ENCODE peak calls at places on chromosomes 2 and 18, in eight cellular contexts. One of them, this sample, is unnamed.

GRCh38 chr2:229714080-229714735 is at the start of gene DNER:
- DNase-seq in progenitor cell of endocrine pancreas: peak
- DNase-seq in prostate gland: peak
- DNase-seq in B cell: peak
- DNase-seq in Caco-2: peak
- DNase-seq in coronary artery: no peak
- DNase-seq in lower lobe of right lung: peak
- DNase-seq in MCF 10A: peak
- DNase-seq in this sample: no peak

GRCh38 chr18:12307251-12307736 is 747 bp upstream of the TUBB6 start:
- DNase-seq in progenitor cell of endocrine pancreas: no peak
- DNase-seq in prostate gland: no peak
- DNase-seq in B cell: peak
- DNase-seq in Caco-2: no peak
- DNase-seq in coronary artery: no peak
- DNase-seq in lower lobe of right lung: no peak
- DNase-seq in MCF 10A: peak
- DNase-seq in this sample: no peak

GRCh38 chr2:118249970-118250369 is 161.7 kb downstream of the INSIG2 start:
- DNase-seq in progenitor cell of endocrine pancreas: no peak
- DNase-seq in prostate gland: no peak
- DNase-seq in B cell: no peak
- DNase-seq in Caco-2: no peak
- DNase-seq in coronary artery: no peak
- DNase-seq in lower lobe of right lung: no peak
- DNase-seq in MCF 10A: peak
- DNase-seq in this sample: no peak

GRCh38 chr2:64624862-64625261 is 28.9 kb downstream of the SERTAD2 start:
- DNase-seq in progenitor cell of endocrine pancreas: no peak
- DNase-seq in prostate gland: no peak
- DNase-seq in B cell: no peak
- DNase-seq in Caco-2: no peak
- DNase-seq in coronary artery: peak
- DNase-seq in lower lobe of right lung: no peak
- DNase-seq in MCF 10A: no peak
- DNase-seq in this sample: no peak

GRCh38 chr2:218897394-218898108 is 16.9 kb downstream of the WNT10A start:
- DNase-seq in progenitor cell of endocrine pancreas: no peak
- DNase-seq in prostate gland: no peak
- DNase-seq in B cell: no peak
- DNase-seq in Caco-2: peak
- DNase-seq in coronary artery: no peak
- DNase-seq in lower lobe of right lung: no peak
- DNase-seq in MCF 10A: peak
- DNase-seq in this sample: no peak

GRCh38 chr2:20440001-20440560 is 6.8 kb upstream of the RHOB start:
- DNase-seq in progenitor cell of endocrine pancreas: no peak
- DNase-seq in prostate gland: no peak
- DNase-seq in B cell: no peak
- DNase-seq in Caco-2: no peak
- DNase-seq in coronary artery: peak
- DNase-seq in lower lobe of right lung: no peak
- DNase-seq in MCF 10A: no peak
- DNase-seq in this sample: no peak

GRCh38 chr2:238557431-238557830 is 130.7 kb downstream of the ASB1 start:
- DNase-seq in progenitor cell of endocrine pancreas: no peak
- DNase-seq in prostate gland: no peak
- DNase-seq in B cell: no peak
- DNase-seq in Caco-2: no peak
- DNase-seq in coronary artery: no peak
- DNase-seq in lower lobe of right lung: no peak
- DNase-seq in MCF 10A: no peak
- DNase-seq in this sample: no peak

GRCh38 chr2:86037141-86037794 is 68.4 kb downstream of the POLR1A start:
- DNase-seq in progenitor cell of endocrine pancreas: no peak
- DNase-seq in prostate gland: no peak
- DNase-seq in B cell: peak
- DNase-seq in Caco-2: no peak
- DNase-seq in coronary artery: peak
- DNase-seq in lower lobe of right lung: peak
- DNase-seq in MCF 10A: no peak
- DNase-seq in this sample: peak

GRCh38 chr18:67794512-67794911 is 278.0 kb upstream of the DSEL start:
- DNase-seq in progenitor cell of endocrine pancreas: no peak
- DNase-seq in prostate gland: no peak
- DNase-seq in B cell: no peak
- DNase-seq in Caco-2: no peak
- DNase-seq in coronary artery: no peak
- DNase-seq in lower lobe of right lung: no peak
- DNase-seq in MCF 10A: no peak
- DNase-seq in this sample: no peak

GRCh38 chr2:206833291-206833690 is 67.9 kb downstream of the FASTKD2 start:
- DNase-seq in progenitor cell of endocrine pancreas: no peak
- DNase-seq in prostate gland: no peak
- DNase-seq in B cell: no peak
- DNase-seq in Caco-2: no peak
- DNase-seq in coronary artery: no peak
- DNase-seq in lower lobe of right lung: no peak
- DNase-seq in MCF 10A: no peak
- DNase-seq in this sample: no peak

GRCh38 chr2:50645346-50645745 is 386.6 kb downstream of the NRXN1 start:
- DNase-seq in progenitor cell of endocrine pancreas: no peak
- DNase-seq in prostate gland: no peak
- DNase-seq in B cell: no peak
- DNase-seq in Caco-2: no peak
- DNase-seq in coronary artery: no peak
- DNase-seq in lower lobe of right lung: no peak
- DNase-seq in MCF 10A: no peak
- DNase-seq in this sample: no peak

GRCh38 chr2:120684691-120685402 is 50.8 kb upstream of the GLI2 start:
- DNase-seq in progenitor cell of endocrine pancreas: no peak
- DNase-seq in prostate gland: no peak
- DNase-seq in B cell: no peak
- DNase-seq in Caco-2: no peak
- DNase-seq in coronary artery: no peak
- DNase-seq in lower lobe of right lung: no peak
- DNase-seq in MCF 10A: no peak
- DNase-seq in this sample: peak

GRCh38 chr18:44123743-44124142 is 556.9 kb upstream of the SETBP1 start:
- DNase-seq in progenitor cell of endocrine pancreas: no peak
- DNase-seq in prostate gland: no peak
- DNase-seq in B cell: no peak
- DNase-seq in Caco-2: no peak
- DNase-seq in coronary artery: no peak
- DNase-seq in lower lobe of right lung: no peak
- DNase-seq in MCF 10A: no peak
- DNase-seq in this sample: no peak

DNA sequence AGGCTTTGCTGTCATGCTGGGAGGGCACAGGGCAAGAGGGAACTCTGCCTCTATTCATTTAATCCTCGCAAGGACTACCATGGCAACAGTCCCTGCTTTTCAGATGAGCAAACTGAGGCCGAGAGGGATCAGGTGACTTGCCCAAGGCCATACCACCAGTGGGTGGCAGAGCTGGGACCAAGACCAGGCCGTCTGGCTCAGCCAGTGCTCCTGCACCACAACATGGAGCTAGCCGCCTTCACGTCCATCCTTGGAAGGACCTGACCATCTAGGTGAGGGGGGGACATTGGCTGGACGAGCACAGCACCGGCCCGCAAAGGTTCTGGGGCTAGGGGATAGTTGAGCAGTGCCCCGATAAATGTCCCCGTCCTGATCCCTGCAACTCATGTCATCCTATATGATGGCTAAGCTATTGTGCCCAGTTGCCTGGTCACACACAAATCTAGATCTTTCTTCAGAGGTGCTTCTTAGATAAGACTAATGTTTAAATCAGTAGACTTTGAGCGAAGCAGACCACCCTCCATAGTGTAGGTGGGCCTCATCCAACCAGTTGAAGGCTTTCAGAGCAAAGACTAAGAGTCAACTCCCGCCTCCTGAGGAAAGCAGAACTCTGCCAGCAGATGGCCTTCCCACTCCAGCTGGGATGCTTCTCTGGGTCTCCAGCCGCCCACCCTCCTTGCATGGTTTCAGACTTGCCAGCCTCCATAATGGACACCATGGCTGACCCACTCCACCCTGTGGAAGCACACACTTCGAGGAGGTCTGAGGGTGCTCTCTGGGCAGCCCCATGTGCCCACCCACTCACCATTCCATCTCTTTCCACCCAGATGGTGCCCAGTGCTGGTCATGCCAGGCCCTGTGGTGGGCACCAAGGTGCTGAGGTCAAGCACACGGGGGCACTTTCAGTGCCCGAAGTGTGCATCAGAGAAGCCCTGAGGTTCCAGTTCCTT is 214.8 kb upstream of the RAB6C start:
- DNase-seq in progenitor cell of endocrine pancreas: no peak
- DNase-seq in prostate gland: no peak
- DNase-seq in B cell: no peak
- DNase-seq in Caco-2: peak
- DNase-seq in coronary artery: peak
- DNase-seq in lower lobe of right lung: no peak
- DNase-seq in MCF 10A: peak
- DNase-seq in this sample: no peak
- TF ChIP-seq CTCF in progenitor cell of endocrine pancreas: no peak
- TF ChIP-seq CTCF in prostate gland: no peak
- TF ChIP-seq CTCF in B cell: no peak
- TF ChIP-seq CTCF in Caco-2: peak
- TF ChIP-seq CTCF in coronary artery: no peak
- TF ChIP-seq CTCF in lower lobe of right lung: no peak
- TF ChIP-seq CTCF in MCF 10A: no peak
- TF ChIP-seq CTCF in this sample: no peak

GRCh38 chr2:7007846-7008741 is 90.9 kb downstream of the RNF144A start:
- DNase-seq in progenitor cell of endocrine pancreas: no peak
- DNase-seq in prostate gland: peak
- DNase-seq in B cell: no peak
- DNase-seq in Caco-2: no peak
- DNase-seq in coronary artery: peak
- DNase-seq in lower lobe of right lung: peak
- DNase-seq in MCF 10A: peak
- DNase-seq in this sample: peak
- TF ChIP-seq CTCF in progenitor cell of endocrine pancreas: no peak
- TF ChIP-seq CTCF in prostate gland: peak
- TF ChIP-seq CTCF in B cell: no peak
- TF ChIP-seq CTCF in Caco-2: no peak
- TF ChIP-seq CTCF in coronary artery: no peak
- TF ChIP-seq CTCF in lower lobe of right lung: peak
- TF ChIP-seq CTCF in MCF 10A: no peak
- TF ChIP-seq CTCF in this sample: peak

DNA sequence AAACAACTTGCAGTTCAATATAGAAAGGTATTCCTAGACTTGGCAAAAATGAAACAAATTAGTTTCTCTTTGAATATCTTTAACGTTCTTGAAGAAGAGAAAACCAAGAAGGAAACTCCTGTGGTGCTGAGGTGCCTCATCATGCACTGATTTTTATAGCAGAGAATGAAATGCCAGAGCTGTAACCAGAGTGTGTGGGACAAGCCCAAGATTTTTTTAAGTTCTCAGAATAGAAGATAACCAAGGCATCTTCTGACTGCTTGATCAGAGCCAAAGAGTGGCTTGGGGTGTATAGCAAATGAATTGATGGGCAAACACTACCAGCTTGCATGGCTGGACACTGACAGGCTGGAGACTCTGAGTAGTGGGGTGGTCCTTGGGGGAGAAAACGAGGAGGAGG is 7.9 kb downstream of the FHOD3 start:
- DNase-seq in progenitor cell of endocrine pancreas: no peak
- DNase-seq in prostate gland: no peak
- DNase-seq in B cell: no peak
- DNase-seq in Caco-2: no peak
- DNase-seq in coronary artery: no peak
- DNase-seq in lower lobe of right lung: no peak
- DNase-seq in MCF 10A: no peak
- DNase-seq in this sample: no peak
- TF ChIP-seq CTCF in progenitor cell of endocrine pancreas: no peak
- TF ChIP-seq CTCF in prostate gland: no peak
- TF ChIP-seq CTCF in B cell: no peak
- TF ChIP-seq CTCF in Caco-2: no peak
- TF ChIP-seq CTCF in coronary artery: no peak
- TF ChIP-seq CTCF in lower lobe of right lung: no peak
- TF ChIP-seq CTCF in MCF 10A: no peak
- TF ChIP-seq CTCF in this sample: no peak

DNA sequence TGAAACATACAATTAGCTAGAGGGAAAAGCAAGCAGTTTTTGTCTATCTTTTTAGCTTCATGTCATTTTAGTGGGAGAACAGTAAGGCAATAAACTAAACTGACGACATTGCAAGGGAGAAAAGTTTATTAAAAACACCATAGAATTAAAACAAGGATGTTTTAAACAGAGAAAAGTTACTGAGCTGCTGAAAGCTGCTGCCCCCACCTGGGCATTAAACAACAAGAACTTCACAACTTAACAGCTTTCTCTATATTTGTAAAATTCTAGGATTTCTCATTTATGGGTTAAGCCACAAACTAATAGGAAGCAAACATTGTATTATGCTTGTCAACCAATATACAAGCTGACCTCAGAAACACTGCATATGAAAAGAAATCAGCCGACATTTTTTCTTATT is 289.2 kb downstream of the ERBB4 start:
- DNase-seq in progenitor cell of endocrine pancreas: no peak
- DNase-seq in prostate gland: no peak
- DNase-seq in B cell: no peak
- DNase-seq in Caco-2: no peak
- DNase-seq in coronary artery: no peak
- DNase-seq in lower lobe of right lung: no peak
- DNase-seq in MCF 10A: no peak
- DNase-seq in this sample: no peak
- TF ChIP-seq CTCF in progenitor cell of endocrine pancreas: peak
- TF ChIP-seq CTCF in prostate gland: no peak
- TF ChIP-seq CTCF in B cell: no peak
- TF ChIP-seq CTCF in Caco-2: peak
- TF ChIP-seq CTCF in coronary artery: no peak
- TF ChIP-seq CTCF in lower lobe of right lung: no peak
- TF ChIP-seq CTCF in MCF 10A: peak
- TF ChIP-seq CTCF in this sample: no peak

GRCh38 chr2:171086352-171087290 is 74.1 kb downstream of the TLK1 start:
- DNase-seq in progenitor cell of endocrine pancreas: no peak
- DNase-seq in prostate gland: peak
- DNase-seq in B cell: peak
- DNase-seq in Caco-2: peak
- DNase-seq in coronary artery: no peak
- DNase-seq in lower lobe of right lung: no peak
- DNase-seq in MCF 10A: peak
- DNase-seq in this sample: no peak
- TF ChIP-seq CTCF in progenitor cell of endocrine pancreas: peak
- TF ChIP-seq CTCF in prostate gland: peak
- TF ChIP-seq CTCF in B cell: peak
- TF ChIP-seq CTCF in Caco-2: peak
- TF ChIP-seq CTCF in coronary artery: no peak
- TF ChIP-seq CTCF in lower lobe of right lung: peak
- TF ChIP-seq CTCF in MCF 10A: peak
- TF ChIP-seq CTCF in this sample: peak

This sample was measured in CD14-positive monocyte.